ENCODE peak calls at places on chromosomes 7 and 10, in ten cellular contexts. Z, W, D, K, E, Q, M, U, S and F are unnamed samples.

GRCh38 chr10:73096041-73096451 is 620 bp downstream of the P4HA1 start:
- DNase-seq in K (peak; percentile 56), Q (peak; percentile 90), W (peak; percentile 60), E (peak; percentile 59), D (peak; percentile 41), U (peak; percentile 67), Z (peak; percentile 81), S (peak; percentile 71), M (no peak), F (peak; percentile 43)

GRCh38 chr7:80453699-80454340 is 58.0 kb downstream of the GNAT3 start:
- DNase-seq in M (no peak), Z (peak; percentile 50), U (no peak), W (no peak), K (no peak), D (no peak), Q (no peak), S (no peak), E (peak; percentile 15), F (peak; percentile 13)

GRCh38 chr10:5147981-5148677 is 36.8 kb downstream of the AKR1C8 start:
- DNase-seq in Z (no peak), E (no peak), D (no peak), K (no peak), U (no peak), M (no peak), W (no peak), Q (no peak), S (no peak), F (no peak)

GRCh38 chr10:26432938-26433337 is 5.2 kb upstream of the APBB1IP start:
- DNase-seq in Z (no peak), M (no peak), W (no peak), D (no peak), U (no peak), S (no peak), K (no peak), Q (no peak), E (no peak), F (no peak)

GRCh38 chr7:157013602-157014549 is 3.4 kb upstream of the MNX1 start:
- DNase-seq in Z (no peak), D (no peak), Q (peak; percentile 22), K (no peak), W (no peak), M (no peak), E (no peak), U (no peak), S (peak; percentile 67), F (peak; percentile 75)

GRCh38 chr7:20539201-20539600 is 76.3 kb upstream of the ABCB5 start:
- DNase-seq in D (no peak), M (no peak), Z (no peak), Q (no peak), K (no peak), W (no peak), E (no peak), U (no peak), S (no peak), F (no peak)

GRCh38 chr10:43671659-43672555 is 23.2 kb upstream of the ZNF32 start:
- DNase-seq in D (no peak), W (peak; percentile 16), K (peak; percentile 52), M (no peak), S (peak; percentile 79), U (peak; percentile 58), E (peak; percentile 15), Q (no peak), Z (peak; percentile 55), F (peak; percentile 47)

GRCh38 chr10:103284170-103284569 is 7.2 kb downstream of the INA start:
- DNase-seq in K (no peak), S (no peak), Q (no peak), U (peak; percentile 18), M (no peak), D (no peak), E (no peak), Z (peak; percentile 67), W (no peak), F (no peak)

GRCh38 chr10:116866987-116867595 is 17.8 kb downstream of the ENO4 start:
- DNase-seq in K (no peak), U (peak; percentile 11), S (no peak), D (no peak), Z (peak; percentile 45), Q (no peak), E (no peak), W (no peak), M (no peak), F (no peak)

GRCh38 chr7:41955475-41956243 is 252.8 kb upstream of the INHBA start:
- DNase-seq in K (peak; percentile 95), W (no peak), S (peak; percentile 76), Q (peak; percentile 98), Z (peak; percentile 99), D (no peak), M (peak; percentile 99), E (no peak), U (peak; percentile 99), F (no peak)

GRCh38 chr10:18066947-18067346 is 73.3 kb upstream of the CACNB2 start:
- DNase-seq in W (no peak), K (no peak), D (no peak), Z (peak; percentile 38), M (no peak), U (no peak), E (no peak), Q (no peak), S (no peak), F (no peak)

GRCh38 chr10:71086439-71087080 is 125.8 kb upstream of the UNC5B start:
- DNase-seq in E (peak; percentile 10), M (no peak), D (no peak), U (no peak), Q (no peak), Z (no peak), W (no peak), S (no peak), K (no peak), F (no peak)

GRCh38 chr10:111600772-111601171 is 523.9 kb downstream of the ADRA2A start:
- DNase-seq in W (no peak), K (no peak), D (no peak), S (peak; percentile 46), E (no peak), Z (no peak), U (no peak), Q (no peak), M (no peak), F (no peak)

GRCh38 chr7:55504093-55504859 is 68.0 kb downstream of the VOPP1 start:
- DNase-seq in S (no peak), Z (peak; percentile 24), Q (no peak), D (no peak), M (no peak), K (no peak), W (no peak), U (peak; percentile 26), E (peak; percentile 22), F (peak; percentile 11)

GRCh38 chr10:31745612-31746376 is 182.8 kb downstream of the ARHGAP12 start:
- DNase-seq in S (no peak), E (no peak), W (no peak), M (peak; percentile 71), Z (peak; percentile 94), K (no peak), D (no peak), Q (no peak), U (peak; percentile 94), F (no peak)

GRCh38 chr10:129424978-129425377 is 42.1 kb upstream of the MGMT start:
- DNase-seq in E (no peak), K (no peak), D (no peak), U (no peak), Z (no peak), Q (no peak), W (no peak), S (no peak), M (no peak), F (no peak)